ENCODE peak calls at places on chromosomes 2 and 18, in eight cellular contexts. M is erythroblast, F is Peyer's patch, N is A549, W is HCT116, A is heart left ventricle, S is right lobe of liver, Y is body of pancreas. P is an unnamed sample.

GRCh38 chr2:127413782-127414743 is 4.2 kb upstream of the PROC start:
- DNase-seq in M (peak), F (no peak), N (peak), W (no peak), A (no peak), S (no peak), Y (no peak), P (no peak)

GRCh38 chr2:38213619-38214018 is 137.7 kb upstream of the CYP1B1 start:
- DNase-seq in M (no peak), F (no peak), N (peak), W (no peak), A (no peak), S (no peak), Y (no peak), P (no peak)

GRCh38 chr2:73006969-73007710 is 64.4 kb downstream of the SFXN5 start:
- DNase-seq in M (no peak), F (peak), N (no peak), W (no peak), A (no peak), S (no peak), Y (no peak), P (no peak)

GRCh38 chr2:126446106-126446695 is 209.8 kb upstream of the GYPC start:
- DNase-seq in M (no peak), F (no peak), N (no peak), W (no peak), A (no peak), S (no peak), Y (no peak), P (no peak)

GRCh38 chr2:96860065-96861029 is 2.5 kb upstream of the ANKRD39 start:
- DNase-seq in M (no peak), F (no peak), N (no peak), W (no peak), A (peak), S (no peak), Y (no peak), P (no peak)

GRCh38 chr2:64952113-64952895 is 36.9 kb upstream of the SLC1A4 start:
- DNase-seq in M (no peak), F (no peak), N (no peak), W (no peak), A (no peak), S (no peak), Y (no peak), P (no peak)

GRCh38 chr2:215777481-215778044 is 235.8 kb downstream of the MREG start:
- DNase-seq in M (no peak), F (no peak), N (no peak), W (no peak), A (no peak), S (no peak), Y (no peak), P (no peak)

GRCh38 chr2:47221039-47221438 is 65.9 kb upstream of the STPG4 start:
- DNase-seq in M (no peak), F (no peak), N (no peak), W (no peak), A (no peak), S (no peak), Y (no peak), P (peak)

GRCh38 chr2:127580167-127581049 is 44.9 kb downstream of the MYO7B start:
- DNase-seq in M (no peak), F (peak), N (no peak), W (no peak), A (no peak), S (no peak), Y (no peak), P (no peak)

GRCh38 chr18:62524443-62525200 is 1.8 kb downstream of the ZCCHC2 start:
- DNase-seq in M (peak), F (peak), N (peak), W (no peak), A (peak), S (peak), Y (peak), P (no peak)

GRCh38 chr2:205848601-205849000 is 166.3 kb downstream of the NRP2 start:
- DNase-seq in M (no peak), F (no peak), N (no peak), W (no peak), A (no peak), S (no peak), Y (no peak), P (no peak)

GRCh38 chr18:13147146-13147545 is 71.4 kb upstream of the LDLRAD4 start:
- DNase-seq in M (no peak), F (no peak), N (no peak), W (no peak), A (no peak), S (no peak), Y (no peak), P (no peak)

GRCh38 chr2:67927489-67927888 is 135.3 kb downstream of the C1D start:
- DNase-seq in M (no peak), F (no peak), N (no peak), W (no peak), A (no peak), S (no peak), Y (no peak), P (no peak)

GRCh38 chr18:47911877-47912276 is 18.6 kb downstream of the SMAD2 start:
- DNase-seq in M (no peak), F (no peak), N (no peak), W (no peak), A (no peak), S (no peak), Y (no peak), P (no peak)

GRCh38 chr18:24792164-24792563 is 331.7 kb downstream of the HRH4 start:
- DNase-seq in M (no peak), F (no peak), N (no peak), W (no peak), A (no peak), S (no peak), Y (no peak), P (no peak)

GRCh38 chr18:27797484-27797883 is 379.4 kb downstream of the CDH2 start:
- DNase-seq in M (no peak), F (no peak), N (no peak), W (no peak), A (no peak), S (no peak), Y (no peak), P (no peak)

GRCh38 chr2:71896385-71897144 is 251.1 kb downstream of the CYP26B1 start:
- DNase-seq in M (no peak), F (peak), N (no peak), W (no peak), A (no peak), S (no peak), Y (no peak), P (no peak)

GRCh38 chr18:23618862-23619387 is 32.6 kb upstream of the NPC1 start:
- DNase-seq in M (no peak), F (peak), N (peak), W (no peak), A (no peak), S (peak), Y (no peak), P (no peak)
- TF ChIP-seq POLR2A in M (no peak), F (no peak), N (no peak), W (no peak), A (no peak), S (no peak), Y (no peak), P (no peak)

DNA sequence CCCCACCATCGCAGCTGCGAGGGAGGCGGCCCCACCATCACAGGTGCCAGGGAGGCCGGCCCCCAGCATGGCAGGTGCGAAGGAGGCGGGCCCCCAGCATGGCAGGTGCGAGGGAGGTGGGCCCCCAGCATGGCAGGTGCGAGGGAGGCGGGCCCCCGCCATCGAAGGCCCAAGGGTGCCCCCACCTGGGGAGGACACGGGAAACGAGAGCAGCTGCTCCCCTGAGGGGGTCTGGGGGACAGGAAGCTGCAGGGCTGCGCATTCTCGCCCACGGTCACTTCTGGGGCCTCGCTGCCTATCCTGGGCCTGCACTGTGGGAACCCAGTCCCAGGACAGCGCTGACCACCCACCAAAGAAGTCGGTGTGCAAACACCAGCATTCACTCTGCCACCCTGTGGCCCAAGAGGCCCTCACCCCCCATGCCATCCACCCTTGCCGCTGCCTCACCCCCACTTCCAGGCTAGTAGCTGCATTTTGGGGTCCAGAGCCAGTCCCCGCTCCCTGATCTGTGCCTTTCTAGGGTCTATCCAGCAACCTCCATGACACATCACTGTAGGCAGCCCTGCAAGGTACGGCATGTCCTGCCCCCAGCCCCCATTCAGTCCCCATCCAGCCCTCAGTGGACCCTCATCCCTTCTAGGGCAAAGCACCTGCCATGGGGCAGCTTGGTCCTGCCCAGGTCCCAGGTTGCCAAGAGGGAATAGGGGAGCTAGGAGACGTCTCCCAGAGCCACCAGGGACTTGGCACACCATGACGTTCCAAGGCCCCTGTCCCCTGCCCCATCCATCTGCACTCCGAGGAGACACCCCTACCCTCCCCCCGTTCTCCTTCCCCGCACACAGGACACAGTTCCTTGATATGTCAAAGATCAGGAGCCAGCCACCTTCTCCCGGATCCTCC is 24.0 kb upstream of the GPC1 start:
- DNase-seq in M (no peak), F (peak), N (no peak), W (no peak), A (peak), S (peak), Y (peak), P (no peak)
- TF ChIP-seq POLR2A in M (no peak), F (no peak), N (no peak), W (no peak), A (no peak), S (no peak), Y (no peak), P (no peak)

DNA sequence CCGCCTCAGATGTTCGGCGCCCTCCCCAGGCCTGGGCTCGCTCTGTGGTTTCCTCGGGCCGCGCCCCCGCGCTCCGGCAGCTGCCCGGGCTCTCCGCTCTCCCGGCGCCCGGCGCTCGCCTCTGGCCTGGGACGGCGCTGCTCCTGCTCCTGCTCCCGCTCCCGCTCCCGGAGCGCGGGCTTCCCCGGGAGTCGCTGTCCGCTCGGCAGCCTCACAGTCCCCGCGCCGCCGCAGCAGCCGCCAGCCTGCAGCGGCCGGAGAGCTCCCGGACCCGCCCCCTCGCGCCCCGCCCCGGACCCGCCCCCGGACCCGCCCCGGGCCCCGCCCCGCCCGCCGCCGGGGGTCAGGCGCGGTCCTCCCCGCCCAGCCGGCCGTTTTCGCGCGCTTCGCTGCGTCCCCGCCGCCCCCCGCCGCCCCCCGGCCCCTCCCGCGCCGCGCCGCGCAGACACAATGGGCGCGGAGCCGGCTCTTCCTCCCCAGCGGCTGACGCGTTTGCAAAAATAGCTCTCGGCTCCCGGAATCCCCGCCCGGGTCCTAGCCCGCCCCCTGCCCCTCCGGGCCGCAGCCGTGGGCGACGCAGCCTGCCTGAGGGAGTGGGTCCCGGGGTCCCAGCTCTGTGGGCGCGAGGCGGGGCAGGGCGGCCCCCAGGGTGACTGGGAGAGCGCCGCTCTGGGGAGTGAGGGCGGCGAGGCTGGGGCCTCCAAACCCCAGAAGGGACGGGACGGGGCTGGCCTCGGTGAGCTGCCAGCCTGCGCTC is at the start of gene ARL4C:
- DNase-seq in M (peak), F (peak), N (peak), W (no peak), A (peak), S (peak), Y (peak), P (peak)
- TF ChIP-seq POLR2A in M (no peak), F (peak), N (peak), W (no peak), A (no peak), S (peak), Y (peak), P (peak)

GRCh38 chr18:49024808-49025361 is 74.1 kb upstream of the SMAD7 start:
- DNase-seq in M (no peak), F (no peak), N (no peak), W (no peak), A (no peak), S (no peak), Y (no peak), P (no peak)
- TF ChIP-seq POLR2A in M (no peak), F (no peak), N (no peak), W (no peak), A (no peak), S (no peak), Y (no peak), P (no peak)

GRCh38 chr2:231037202-231037730 is at the start of gene C2orf72:
- DNase-seq in M (peak), F (no peak), N (no peak), W (no peak), A (no peak), S (peak), Y (peak), P (peak)
- TF ChIP-seq POLR2A in M (no peak), F (no peak), N (peak), W (no peak), A (no peak), S (peak), Y (peak), P (peak)

GRCh38 chr2:234135750-234136221 is 85.3 kb downstream of the SPP2 start:
- DNase-seq in M (peak), F (peak), N (peak), W (peak), A (peak), S (peak), Y (peak), P (peak)
- TF ChIP-seq POLR2A in M (no peak), F (no peak), N (no peak), W (no peak), A (no peak), S (no peak), Y (no peak), P (no peak)

DNA sequence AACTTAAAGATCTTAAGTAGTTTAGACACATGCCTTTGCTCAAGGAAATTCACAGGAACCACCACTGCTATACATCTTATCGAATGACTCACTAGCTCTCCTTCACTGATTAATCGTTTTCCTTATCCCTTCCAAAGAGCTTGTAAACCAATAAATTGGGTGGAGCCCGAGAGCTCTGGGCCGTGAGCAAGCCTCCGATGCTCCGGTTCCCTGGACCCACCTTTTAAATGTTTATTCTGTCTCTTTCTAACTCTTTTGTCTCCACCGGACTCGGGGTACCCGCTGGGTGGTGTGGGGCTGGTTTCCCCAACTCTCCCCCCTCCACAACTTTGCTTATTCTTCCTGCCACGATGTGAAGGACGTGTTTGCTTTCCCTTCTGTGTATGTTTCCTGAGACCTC is 292.9 kb upstream of the TMEFF2 start:
- DNase-seq in M (no peak), F (peak), N (no peak), W (no peak), A (no peak), S (no peak), Y (no peak), P (no peak)
- TF ChIP-seq POLR2A in M (no peak), F (peak), N (no peak), W (no peak), A (no peak), S (no peak), Y (no peak), P (no peak)

DNA sequence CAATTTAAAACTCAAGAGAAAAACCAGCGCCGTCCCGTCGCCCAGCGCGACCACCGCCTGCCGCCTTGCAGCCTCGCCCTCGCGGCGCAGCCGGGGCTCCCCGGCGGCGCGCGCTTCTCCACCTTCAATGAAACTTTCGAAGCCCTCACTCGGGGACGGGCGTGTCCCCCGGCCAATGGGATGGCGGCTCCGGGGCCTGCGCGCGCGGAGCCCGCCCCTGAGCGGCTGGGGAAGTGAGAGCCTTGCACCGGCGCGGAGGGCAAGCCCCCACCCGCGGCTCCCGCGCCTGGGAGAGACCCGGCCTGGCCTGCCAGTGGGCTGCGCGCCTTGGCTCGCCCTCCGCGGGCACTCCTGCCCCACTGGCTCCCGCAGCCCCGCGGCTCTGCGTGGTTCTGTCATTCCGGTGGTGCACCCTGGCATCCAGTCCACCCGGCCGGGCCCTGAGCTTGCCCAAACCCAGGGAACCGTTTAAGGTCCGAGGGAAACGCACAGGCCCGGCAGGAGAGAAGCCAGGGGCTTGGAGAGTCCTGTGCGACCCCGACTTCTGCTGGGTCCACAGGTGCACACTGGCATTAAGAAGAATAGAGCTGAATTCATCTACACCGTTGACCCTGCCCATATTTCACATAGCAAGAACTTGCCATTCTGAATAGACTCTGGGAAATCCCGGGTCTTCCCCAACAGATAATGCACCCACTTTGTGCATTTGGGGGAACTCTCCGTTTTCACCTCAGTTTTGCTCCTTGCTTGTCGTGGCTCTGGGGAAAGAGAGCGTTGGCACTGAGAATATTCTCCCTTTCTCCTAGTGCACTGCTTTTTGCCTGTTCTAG is at the start of gene PIEZO2:
- DNase-seq in M (peak), F (no peak), N (peak), W (no peak), A (peak), S (peak), Y (peak), P (peak)
- TF ChIP-seq POLR2A in M (no peak), F (no peak), N (no peak), W (no peak), A (no peak), S (peak), Y (no peak), P (no peak)

DNA sequence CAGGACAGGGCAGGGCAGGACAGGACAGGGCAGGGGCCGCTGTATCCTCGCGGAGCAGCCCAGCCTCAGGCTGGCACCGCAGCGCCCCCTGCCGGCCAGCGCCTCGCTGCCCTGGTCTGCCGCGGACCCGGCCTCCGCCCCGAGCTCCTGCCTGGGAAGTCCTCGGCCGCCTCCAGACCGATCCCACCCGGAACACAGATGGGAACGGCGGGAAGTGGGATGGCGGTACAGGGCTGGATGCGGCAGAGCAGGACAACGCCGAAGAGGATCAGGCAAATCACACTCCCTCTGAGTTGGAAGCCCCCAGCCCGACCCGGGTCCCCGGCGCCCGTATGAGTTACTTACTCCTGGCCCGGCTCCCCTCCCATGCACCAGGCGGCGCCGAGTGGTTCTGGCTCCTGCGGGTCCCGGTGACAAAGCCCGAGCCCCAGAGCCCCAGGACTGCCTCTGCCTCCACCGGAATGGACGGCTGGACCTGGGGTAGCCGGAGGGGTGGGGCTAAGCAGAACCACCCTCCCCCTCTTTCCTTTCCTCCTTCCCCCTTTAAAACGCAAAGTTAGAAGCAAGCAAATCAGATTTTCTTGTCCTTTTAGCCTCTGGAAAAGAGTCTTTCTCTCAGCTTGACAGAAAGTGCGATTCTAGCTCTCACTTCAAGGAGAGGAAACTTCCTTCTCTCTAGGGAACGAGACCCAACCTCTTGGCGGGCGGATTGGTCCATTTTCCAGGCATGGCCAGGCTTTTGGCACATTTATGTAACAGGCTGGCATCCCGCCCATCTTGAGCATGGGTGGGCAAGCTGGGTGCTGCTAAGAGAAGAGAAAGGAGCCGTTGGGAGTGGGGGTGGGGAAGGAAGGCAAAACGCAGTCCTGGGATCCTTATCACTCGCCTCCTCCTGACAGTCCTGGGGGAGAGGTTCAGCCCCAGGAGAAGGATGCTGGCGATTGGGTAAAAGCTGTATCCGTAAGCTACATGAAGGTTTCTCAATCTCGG is at the start of gene TP53I3:
- DNase-seq in M (peak), F (peak), N (peak), W (peak), A (peak), S (peak), Y (peak), P (peak)
- TF ChIP-seq POLR2A in M (no peak), F (peak), N (peak), W (peak), A (no peak), S (peak), Y (peak), P (peak)